ENCODE peak calls at places on chromosomes 13 and 19, in seven cellular contexts. E is GM23338, N is H1, F is breast epithelium, U is HCT116, H is Panc1, G is prostate gland. W is an unnamed sample.

GRCh38 chr19:48135411-48135810 is 24.8 kb upstream of the PLA2G4C start:
- DNase-seq in E (peak), N (no peak), F (no peak), U (no peak), H (no peak), G (no peak), W (no peak)

GRCh38 chr13:101767096-101767495 is 314.6 kb downstream of the ITGBL1 start:
- DNase-seq in E (no peak), N (no peak), F (no peak), U (no peak), H (no peak), G (no peak), W (no peak)

GRCh38 chr13:93680329-93680728 is 453.7 kb downstream of the GPC6 start:
- DNase-seq in E (peak), N (no peak), F (no peak), U (no peak), H (no peak), G (no peak), W (no peak)

GRCh38 chr13:100550433-100550832 is 38.2 kb downstream of the GGACT start:
- DNase-seq in E (no peak), N (no peak), F (no peak), U (no peak), H (no peak), G (no peak), W (no peak)

GRCh38 chr13:78657699-78658629 is 991 bp downstream of the OBI1 start:
- DNase-seq in E (peak), N (no peak), F (no peak), U (no peak), H (no peak), G (no peak), W (no peak)

GRCh38 chr19:48668332-48668731 is 4.5 kb downstream of the NTN5 start:
- DNase-seq in E (no peak), N (no peak), F (no peak), U (no peak), H (no peak), G (no peak), W (no peak)

GRCh38 chr13:20673711-20674110 is 29.8 kb upstream of the IL17D start:
- DNase-seq in E (no peak), N (no peak), F (no peak), U (no peak), H (no peak), G (no peak), W (no peak)

GRCh38 chr19:6092329-6093286 is 17.7 kb downstream of the RFX2 start:
- DNase-seq in E (peak), N (peak), F (peak), U (peak), H (no peak), G (peak), W (peak)

GRCh38 chr13:28140433-28141125 is 2.2 kb downstream of the PAN3 start:
- DNase-seq in E (peak), N (no peak), F (no peak), U (no peak), H (no peak), G (no peak), W (no peak)

GRCh38 chr13:50707533-50708096 is 135.9 kb downstream of the DLEU7 start:
- DNase-seq in E (no peak), N (no peak), F (no peak), U (no peak), H (no peak), G (no peak), W (no peak)

GRCh38 chr19:1505012-1505411 is 7.8 kb downstream of the ADAMTSL5 start:
- DNase-seq in E (no peak), N (no peak), F (no peak), U (no peak), H (no peak), G (no peak), W (no peak)

GRCh38 chr13:100855151-100855550 is 180.6 kb upstream of the TMTC4 start:
- DNase-seq in E (no peak), N (no peak), F (no peak), U (no peak), H (no peak), G (no peak), W (no peak)

GRCh38 chr13:51825165-51825592 is 19.8 kb downstream of the TMEM272 start:
- DNase-seq in E (no peak), N (no peak), F (no peak), U (no peak), H (no peak), G (no peak), W (no peak)

GRCh38 chr13:33931397-33931987 is 113.5 kb downstream of the RFC3 start:
- DNase-seq in E (peak), N (no peak), F (no peak), U (peak), H (peak), G (peak), W (no peak)

GRCh38 chr19:4066682-4067395 is at the start of gene ZBTB7A:
- DNase-seq in E (peak), N (no peak), F (peak), U (peak), H (no peak), G (peak), W (no peak)

DNA sequence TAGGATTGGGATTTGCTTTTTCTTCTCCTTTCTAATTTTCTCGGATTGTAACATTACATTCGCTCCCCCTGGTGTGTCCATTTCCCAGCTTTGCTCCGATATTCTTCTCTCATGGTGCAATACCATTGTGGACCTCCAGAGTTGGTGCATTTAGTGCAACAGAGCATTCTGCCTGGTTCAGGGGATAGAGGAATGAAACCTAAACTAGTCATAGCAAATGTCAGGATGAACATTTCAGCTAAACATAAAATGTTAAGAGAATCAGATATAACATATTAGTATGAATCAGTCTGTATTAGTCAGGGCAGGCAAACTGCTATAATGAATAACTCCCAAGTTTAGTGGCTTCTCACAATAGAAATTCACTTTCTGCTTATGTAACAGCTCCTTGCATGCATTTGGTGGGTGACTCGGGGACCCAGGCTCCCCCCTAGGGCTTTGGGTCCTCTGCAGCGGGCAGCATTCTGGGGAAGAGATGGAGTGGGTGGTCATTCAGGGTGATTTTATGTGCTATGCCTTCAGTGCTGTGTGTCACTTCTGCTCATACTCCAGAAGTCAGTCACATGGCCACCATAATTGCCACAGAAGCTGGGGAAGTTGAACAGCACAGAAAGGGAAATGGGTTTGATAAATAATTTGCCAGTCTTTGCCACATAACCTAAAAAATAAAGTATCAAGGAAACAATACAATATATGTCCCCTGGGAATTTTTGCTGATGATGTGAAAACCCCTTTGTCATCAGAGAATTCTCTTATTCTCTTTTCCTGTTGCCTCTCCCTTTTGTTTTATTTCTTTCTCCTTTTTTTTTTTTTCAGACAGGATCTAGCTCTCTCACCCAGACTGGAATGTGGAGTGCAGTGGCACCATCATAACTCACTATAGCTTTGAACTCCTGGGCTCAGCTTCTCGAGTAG is 111.0 kb downstream of the HSPH1 start:
- DNase-seq in E (no peak), N (no peak), F (no peak), U (no peak), H (no peak), G (no peak), W (peak)
- TF ChIP-seq POLR2AphosphoS5 in E (no peak), N (no peak), F (no peak), U (no peak), H (no peak), G (no peak), W (no peak)

GRCh38 chr19:18776288-18776594 is 14.9 kb downstream of the COMP start:
- DNase-seq in E (no peak), N (no peak), F (no peak), U (no peak), H (no peak), G (no peak), W (no peak)
- TF ChIP-seq CTCF in E (peak), N (peak), F (no peak), U (no peak), H (no peak), G (no peak), W (no peak)

DNA sequence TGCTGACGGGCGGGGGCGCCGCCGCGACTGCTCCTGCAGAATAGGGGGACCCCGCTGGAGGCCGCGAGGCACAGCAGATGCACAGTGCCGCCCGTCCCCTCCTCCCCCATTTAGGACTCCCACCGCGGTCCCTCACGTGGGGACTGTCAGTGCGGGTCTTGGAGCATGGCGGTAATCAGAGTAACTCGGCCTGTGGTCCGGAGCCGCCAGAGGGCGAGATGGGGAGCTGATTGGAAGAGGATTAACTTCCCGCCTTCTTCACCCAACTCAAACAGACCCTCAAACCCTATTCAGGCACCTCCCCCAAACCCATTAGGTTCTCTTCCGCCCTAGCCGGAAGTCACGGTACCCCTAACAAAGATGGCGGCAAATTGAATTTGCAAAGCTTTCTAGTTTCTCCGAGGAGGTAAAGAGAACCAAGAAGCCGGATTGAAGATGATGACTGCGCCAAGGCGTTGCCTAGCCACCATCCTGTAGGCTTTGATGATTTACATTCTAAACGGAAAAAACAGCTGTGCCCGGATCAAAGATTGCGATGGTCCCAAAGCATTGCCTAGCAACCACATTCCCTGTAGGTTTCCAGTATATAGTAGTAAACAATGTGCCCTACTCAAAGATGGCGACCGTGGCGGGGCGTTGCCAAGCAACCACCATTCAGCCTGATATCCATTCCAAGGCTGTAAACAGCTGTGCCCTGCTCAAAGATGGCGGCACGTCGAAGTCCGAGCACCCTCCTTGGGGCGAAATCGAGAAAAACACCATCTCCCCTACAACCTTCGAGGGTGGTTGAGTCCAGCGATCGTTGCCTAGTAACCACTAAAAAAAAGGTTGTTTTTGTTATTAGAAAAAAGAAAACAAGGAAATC is at the start of gene FUZ:
- DNase-seq in E (peak), N (peak), F (peak), U (peak), H (peak), G (peak), W (peak)
- TF ChIP-seq POLR2AphosphoS5 in E (peak), N (peak), F (peak), U (peak), H (no peak), G (peak), W (no peak)

GRCh38 chr13:107681611-107682010 is 533.7 kb downstream of the LIG4 start:
- DNase-seq in E (no peak), N (no peak), F (no peak), U (no peak), H (no peak), G (no peak), W (no peak)

GRCh38 chr13:107675847-107676550 is 539.3 kb downstream of the LIG4 start:
- DNase-seq in E (no peak), N (no peak), F (no peak), U (no peak), H (no peak), G (no peak), W (no peak)

GRCh38 chr13:107685876-107686275 is 529.5 kb downstream of the LIG4 start:
- DNase-seq in E (no peak), N (no peak), F (no peak), U (no peak), H (no peak), G (no peak), W (no peak)

GRCh38 chr13:107678075-107678689 is 537.2 kb downstream of the LIG4 start:
- DNase-seq in E (peak), N (no peak), F (no peak), U (no peak), H (no peak), G (no peak), W (no peak)

DNA sequence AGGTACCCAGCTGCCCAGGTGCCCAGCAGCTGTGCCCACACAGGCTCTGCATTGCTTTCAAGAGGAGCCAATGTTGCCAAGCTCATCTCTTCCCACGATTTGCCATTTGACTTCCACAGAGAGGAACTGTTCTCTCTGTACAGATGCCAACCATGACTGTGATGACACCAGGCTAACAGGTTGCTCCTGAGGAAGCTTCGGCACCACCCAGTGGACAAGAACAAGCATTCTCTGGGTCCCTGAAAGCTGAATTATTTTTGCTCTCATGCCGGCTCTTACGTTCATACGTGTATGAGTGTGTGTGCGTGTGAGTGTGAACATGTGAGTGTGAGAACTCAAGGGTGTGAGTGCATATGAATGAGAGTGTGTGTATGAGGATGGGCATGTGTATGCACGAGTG is 535.2 kb downstream of the LIG4 start:
- DNase-seq in E (no peak), N (no peak), F (no peak), U (no peak), H (no peak), G (no peak), W (no peak)
- TF ChIP-seq CTCF in E (peak), N (peak), F (no peak), U (no peak), H (no peak), G (no peak), W (no peak)

GRCh38 chr13:35892837-35893814 is 238.1 kb downstream of the DCLK1 start:
- DNase-seq in E (no peak), N (no peak), F (no peak), U (no peak), H (no peak), G (no peak), W (no peak)

GRCh38 chr13:35889560-35889959 is 241.6 kb downstream of the DCLK1 start:
- DNase-seq in E (no peak), N (no peak), F (no peak), U (no peak), H (no peak), G (no peak), W (no peak)

GRCh38 chr13:35891973-35892441 is 239.2 kb downstream of the DCLK1 start:
- DNase-seq in E (no peak), N (no peak), F (no peak), U (no peak), H (peak), G (no peak), W (no peak)

GRCh38 chr13:35888327-35888940 is 242.7 kb downstream of the DCLK1 start:
- DNase-seq in E (no peak), N (no peak), F (no peak), U (no peak), H (no peak), G (no peak), W (no peak)

DNA sequence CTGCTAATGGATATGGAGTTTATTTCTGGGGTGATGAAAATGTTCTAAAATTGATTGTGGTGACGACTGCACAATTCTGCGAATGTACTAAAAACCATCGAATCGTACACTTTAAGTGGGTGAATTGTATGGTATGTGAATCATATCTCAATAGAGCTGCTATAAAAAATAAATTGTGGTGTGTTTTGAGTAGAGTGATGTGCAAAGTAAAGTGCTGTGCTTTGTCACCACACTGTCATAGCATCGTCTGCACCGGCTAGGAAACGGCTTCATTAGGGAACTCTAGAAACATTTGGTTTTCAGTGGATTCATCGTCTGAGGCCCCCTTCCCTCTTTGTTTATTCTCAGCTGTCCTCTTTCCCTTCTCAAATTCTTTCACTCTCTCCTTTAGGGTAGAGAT is 239.7 kb downstream of the DCLK1 start:
- DNase-seq in E (no peak), N (no peak), F (no peak), U (no peak), H (no peak), G (no peak), W (no peak)
- TF ChIP-seq POLR2AphosphoS5 in E (no peak), N (no peak), F (no peak), U (no peak), H (no peak), G (no peak), W (no peak)

W was measured in suprapubic skin.